ENCODE peak calls at places on chromosomes 12 and 14, in five cellular contexts. M, F, Y, R and D are unnamed samples.

GRCh38 chr12:104974626-104975290 is 11.4 kb upstream of the NOPCHAP1 start:
- DNase-seq in M (no peak), R (peak; percentile 37), F (no peak), Y (peak; percentile 85), D (no peak)

GRCh38 chr14:72583316-72584272 is 310.3 kb downstream of the DPF3 start:
- DNase-seq in R (no peak), F (no peak), M (no peak), Y (no peak), D (no peak)

GRCh38 chr12:114702462-114702861 is 18.5 kb upstream of the TBX3 start:
- DNase-seq in M (no peak), R (no peak), Y (no peak), F (no peak), D (no peak)

GRCh38 chr12:132314516-132315233 is 14.7 kb downstream of the GALNT9 start:
- DNase-seq in F (no peak), M (no peak), Y (no peak), R (no peak), D (no peak)

GRCh38 chr14:55705651-55706340 is 125.8 kb downstream of the KTN1 start:
- DNase-seq in R (no peak), F (no peak), M (no peak), Y (peak; percentile 95), D (peak; percentile 97)

GRCh38 chr14:81161749-81162148 is 59.0 kb downstream of the GTF2A1 start:
- DNase-seq in R (no peak), F (no peak), M (no peak), Y (no peak), D (no peak)

GRCh38 chr14:45680531-45680930 is 427.5 kb upstream of the MIS18BP1 start:
- DNase-seq in Y (no peak), F (no peak), R (no peak), M (no peak), D (no peak)

GRCh38 chr14:81231540-81231939 is 10.8 kb upstream of the GTF2A1 start:
- DNase-seq in R (no peak), M (no peak), Y (no peak), F (no peak), D (peak; percentile 77)

GRCh38 chr12:65327207-65328076 is 49.0 kb downstream of the MSRB3 start:
- DNase-seq in R (no peak), M (peak; percentile 32), Y (no peak), F (no peak), D (no peak)

GRCh38 chr12:128791395-128792322 is 32.1 kb downstream of the SLC15A4 start:
- DNase-seq in M (no peak), F (no peak), R (no peak), Y (peak; percentile 20), D (no peak)

GRCh38 chr12:42510823-42511222 is 78.7 kb downstream of the PRICKLE1 start:
- DNase-seq in Y (no peak), M (no peak), F (no peak), R (no peak), D (peak; percentile 65)

GRCh38 chr14:34303811-34304210 is 158.2 kb downstream of the SPTSSA start:
- DNase-seq in F (no peak), Y (no peak), R (no peak), M (no peak), D (no peak)

GRCh38 chr12:15756822-15757221 is 32.4 kb downstream of the EPS8 start:
- DNase-seq in F (no peak), M (no peak), Y (peak; percentile 25), R (no peak), D (no peak)

GRCh38 chr12:630656-631632 is 32.3 kb downstream of the NINJ2 start:
- DNase-seq in R (peak; percentile 60), M (peak; percentile 28), Y (no peak), F (peak; percentile 30), D (no peak)

GRCh38 chr12:106757623-106758348 is 16.7 kb upstream of the RIC8B start:
- DNase-seq in R (no peak), Y (no peak), F (no peak), M (no peak), D (no peak)

GRCh38 chr14:95220663-95221231 is 63.4 kb upstream of the DICER1 start:
- DNase-seq in Y (no peak), F (no peak), R (no peak), M (no peak), D (no peak)

GRCh38 chr12:114257687-114258086 is 148.3 kb downstream of the TBX5 start:
- DNase-seq in R (no peak), Y (no peak), F (no peak), M (no peak), D (no peak)

GRCh38 chr14:101027291-101027690 is 123.8 kb upstream of the RTL1 start:
- DNase-seq in R (no peak), Y (no peak), M (no peak), F (no peak), D (no peak)

GRCh38 chr12:79933580-79934264 is 1.2 kb downstream of the PPP1R12A start:
- DNase-seq in R (no peak), Y (peak; percentile 20), F (no peak), M (peak; percentile 59), D (peak; percentile 80)

GRCh38 chr12:110934093-110934852 is 13.9 kb upstream of the MYL2 start:
- DNase-seq in Y (peak; percentile 78), F (no peak), R (no peak), M (no peak), D (no peak)

GRCh38 chr12:29152223-29152868 is 3.3 kb downstream of the FAR2 start:
- DNase-seq in M (no peak), Y (no peak), F (no peak), R (peak; percentile 56), D (no peak)

GRCh38 chr14:94066089-94066676 is 14.8 kb downstream of the DDX24 start:
- DNase-seq in F (no peak), R (no peak), M (no peak), Y (peak; percentile 87), D (peak; percentile 83)

GRCh38 chr12:57027805-57028153 is 11.4 kb upstream of the TAC3 start:
- DNase-seq in M (no peak), R (no peak), Y (no peak), F (no peak), D (peak; percentile 42)

GRCh38 chr12:102321305-102322082 is 123.9 kb upstream of the PMCH start:
- DNase-seq in Y (no peak), R (no peak), M (no peak), F (no peak), D (no peak)

GRCh38 chr14:76426161-76426696 is 50.3 kb downstream of the ESRRB start:
- DNase-seq in R (no peak), M (no peak), Y (no peak), F (no peak), D (no peak)

GRCh38 chr12:119157528-119157927 is 21.2 kb upstream of the HSPB8 start:
- DNase-seq in R (no peak), M (no peak), Y (no peak), F (no peak), D (peak; percentile 67)